ENCODE peak calls at places on chromosomes 5 and 9, in eight cellular contexts. W is skeletal muscle cell; V is astrocyte; Q is left ventricle myocardium inferior; I is CD4-positive, alpha-beta memory T cell; S is CD8-positive, alpha-beta T cell; H is AG04450; P is cardiac muscle cell. R is an unnamed sample.

GRCh38 chr5:107980923-107981748 is 310.4 kb upstream of the EFNA5 start:
- DNase-seq in H (peak; percentile 10), I (no peak), V (peak; percentile 17), P (no peak), Q (no peak), W (no peak), S (no peak), R (no peak)

GRCh38 chr5:125295405-125295872 is 549.0 kb upstream of the ZNF608 start:
- DNase-seq in V (peak; percentile 40), S (no peak), P (peak; percentile 54), W (no peak), Q (no peak), I (no peak), H (no peak), R (peak; percentile 18)

GRCh38 chr5:147051193-147051592 is 172.6 kb upstream of the PPP2R2B start:
- DNase-seq in Q (no peak), I (no peak), H (no peak), S (no peak), W (peak; percentile 9), V (peak; percentile 76), P (peak; percentile 1), R (no peak)

GRCh38 chr5:80874162-80874561 is 86.0 kb upstream of the RASGRF2 start:
- DNase-seq in P (no peak), I (no peak), W (no peak), Q (no peak), H (no peak), S (no peak), V (no peak), R (no peak)

GRCh38 chr5:74766348-74766886 is 500 bp downstream of the GFM2 start:
- DNase-seq in V (peak; percentile 62), P (peak; percentile 77), S (no peak), W (peak; percentile 29), H (no peak), Q (no peak), I (peak; percentile 43), R (no peak)

GRCh38 chr5:126449751-126450271 is 26.6 kb downstream of the GRAMD2B start:
- DNase-seq in W (no peak), S (peak; percentile 26), P (peak; percentile 40), V (peak; percentile 67), H (no peak), I (peak; percentile 50), Q (no peak), R (peak; percentile 87)

GRCh38 chr5:92470770-92471169 is 1087.7 kb upstream of the ARRDC3 start:
- DNase-seq in I (no peak), H (no peak), V (no peak), Q (no peak), P (no peak), W (no peak), S (no peak), R (no peak)

GRCh38 chr9:81849631-81850259 is 78.5 kb upstream of the SPATA31D4 start:
- DNase-seq in I (no peak), Q (no peak), W (no peak), P (no peak), V (peak; percentile 56), S (no peak), H (no peak), R (no peak)

GRCh38 chr9:131943397-131943796 is 136.3 kb downstream of the MED27 start:
- DNase-seq in V (peak; percentile 50), W (no peak), S (no peak), I (no peak), H (no peak), P (no peak), Q (no peak), R (no peak)

GRCh38 chr5:18068851-18069250 is 434.6 kb downstream of the TAF11L14 start:
- DNase-seq in P (no peak), W (no peak), H (no peak), Q (no peak), V (no peak), I (no peak), S (no peak), R (no peak)

DNA sequence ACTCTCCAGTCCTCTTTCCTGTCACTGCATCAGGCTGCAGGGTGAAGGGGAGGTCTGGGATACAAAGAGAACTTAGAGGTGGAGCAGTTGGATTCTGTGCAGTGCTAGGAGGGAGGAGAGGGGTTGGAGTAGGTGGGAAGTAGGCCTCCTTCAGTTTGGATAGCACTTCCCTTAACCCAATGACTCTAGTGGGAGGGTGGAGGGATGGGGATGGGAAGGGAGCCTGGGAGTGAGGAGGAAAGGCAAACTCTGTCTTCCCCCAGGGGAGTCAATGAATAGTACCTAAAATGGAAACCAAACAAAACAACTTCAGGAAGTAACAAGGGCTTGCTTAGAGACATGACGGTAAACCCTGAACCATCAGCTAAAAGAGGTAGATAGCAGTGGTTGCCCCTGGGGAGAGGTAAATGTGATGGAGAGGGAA is 30.7 kb downstream of the GSN start:
- DNase-seq in Q (no peak), V (no peak), H (no peak), I (no peak), W (no peak), P (peak; percentile 70), S (no peak), R (no peak)
- H3K4me3 ChIP-seq in Q (peak overlapping the region; percentile 72), V (no peak overlapping the region), H (no peak overlapping the region), I (no peak overlapping the region), W (no peak overlapping the region), P (no peak overlapping the region), S (no peak overlapping the region), R (no peak overlapping the region)

GRCh38 chr5:140038373-140038957 is 4.6 kb downstream of the NRG2 start:
- DNase-seq in W (no peak), H (peak; percentile 7), P (peak; percentile 30), V (no peak), S (no peak), Q (no peak), I (no peak), R (peak; percentile 63)

GRCh38 chr5:140039561-140039960 is 3.5 kb downstream of the NRG2 start:
- DNase-seq in V (no peak), P (peak; percentile 15), I (no peak), H (no peak), W (no peak), S (no peak), Q (no peak), R (peak; percentile 70)

GRCh38 chr5:140041492-140042421 is 1.3 kb downstream of the NRG2 start:
- DNase-seq in P (peak; percentile 58), S (no peak), W (no peak), V (peak; percentile 16), H (no peak), I (no peak), Q (peak; percentile 50), R (peak; percentile 49)

GRCh38 chr5:140041099-140041491 is 2.0 kb downstream of the NRG2 start:
- DNase-seq in V (no peak), Q (no peak), S (no peak), P (no peak), H (no peak), I (no peak), W (no peak), R (peak; percentile 30)

DNA sequence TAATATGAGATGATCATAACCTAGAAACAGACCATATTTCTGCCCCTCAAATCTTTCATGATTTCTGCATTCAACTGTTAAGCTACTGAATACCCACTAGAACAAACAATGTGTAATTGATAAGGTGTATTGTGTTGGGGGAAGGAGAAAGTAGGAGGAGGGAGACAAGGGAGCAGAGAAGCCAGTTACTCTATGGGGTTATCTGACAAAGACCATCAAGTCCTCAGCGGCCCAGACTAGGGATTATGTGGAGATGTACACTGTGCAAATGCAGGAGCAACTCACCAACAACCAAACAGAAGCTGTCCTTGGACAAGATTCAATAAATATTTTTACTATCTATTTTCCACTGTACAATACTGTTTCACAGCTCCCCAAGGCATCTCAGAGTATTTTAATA is 2.7 kb downstream of the NRG2 start:
- DNase-seq in V (no peak), H (no peak), P (no peak), W (no peak), Q (no peak), S (no peak), I (no peak), R (no peak)
- H3K4me3 ChIP-seq in V (no peak overlapping the region), H (no peak overlapping the region), P (peak overlapping the region; percentile 88), W (no peak overlapping the region), Q (peak overlapping the region; percentile 86), S (no peak overlapping the region), I (no peak overlapping the region), R (peak overlapping the region; percentile 89)

GRCh38 chr5:1447772-1448361 is 2.6 kb upstream of the SLC6A3 start:
- DNase-seq in W (no peak), H (no peak), Q (no peak), S (no peak), V (no peak), I (no peak), P (no peak), R (no peak)
- H3K4me3 ChIP-seq in W (no peak overlapping the region), H (no peak overlapping the region), Q (no peak overlapping the region), S (no peak overlapping the region), V (no peak overlapping the region), I (no peak overlapping the region), P (no peak overlapping the region), R (no peak overlapping the region)

DNA sequence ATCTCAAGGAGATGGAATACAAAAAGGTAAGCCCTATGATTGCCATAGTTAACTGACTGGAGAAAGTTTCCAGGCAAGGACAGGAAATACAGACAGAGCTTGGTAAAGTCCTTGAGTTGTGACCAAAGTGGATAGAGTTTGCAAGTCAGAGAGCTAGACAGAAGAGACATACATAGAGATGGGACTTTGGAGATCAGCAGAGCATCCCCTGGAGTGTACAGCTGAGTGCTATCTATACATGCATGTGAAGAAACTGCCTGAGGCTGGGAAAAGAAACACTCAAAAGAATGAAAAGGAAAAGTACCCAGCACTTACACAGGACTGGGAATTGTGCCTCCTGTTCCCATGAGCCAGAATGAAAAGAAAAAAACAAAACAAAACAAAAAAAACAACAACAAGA is 606.4 kb downstream of the ZNF608 start:
- DNase-seq in I (no peak), S (no peak), H (no peak), V (no peak), P (no peak), Q (no peak), W (no peak), R (no peak)
- H3K4me3 ChIP-seq in I (no peak overlapping the region), S (no peak overlapping the region), H (no peak overlapping the region), V (no peak overlapping the region), P (no peak overlapping the region), Q (no peak overlapping the region), W (no peak overlapping the region), R (no peak overlapping the region)

DNA sequence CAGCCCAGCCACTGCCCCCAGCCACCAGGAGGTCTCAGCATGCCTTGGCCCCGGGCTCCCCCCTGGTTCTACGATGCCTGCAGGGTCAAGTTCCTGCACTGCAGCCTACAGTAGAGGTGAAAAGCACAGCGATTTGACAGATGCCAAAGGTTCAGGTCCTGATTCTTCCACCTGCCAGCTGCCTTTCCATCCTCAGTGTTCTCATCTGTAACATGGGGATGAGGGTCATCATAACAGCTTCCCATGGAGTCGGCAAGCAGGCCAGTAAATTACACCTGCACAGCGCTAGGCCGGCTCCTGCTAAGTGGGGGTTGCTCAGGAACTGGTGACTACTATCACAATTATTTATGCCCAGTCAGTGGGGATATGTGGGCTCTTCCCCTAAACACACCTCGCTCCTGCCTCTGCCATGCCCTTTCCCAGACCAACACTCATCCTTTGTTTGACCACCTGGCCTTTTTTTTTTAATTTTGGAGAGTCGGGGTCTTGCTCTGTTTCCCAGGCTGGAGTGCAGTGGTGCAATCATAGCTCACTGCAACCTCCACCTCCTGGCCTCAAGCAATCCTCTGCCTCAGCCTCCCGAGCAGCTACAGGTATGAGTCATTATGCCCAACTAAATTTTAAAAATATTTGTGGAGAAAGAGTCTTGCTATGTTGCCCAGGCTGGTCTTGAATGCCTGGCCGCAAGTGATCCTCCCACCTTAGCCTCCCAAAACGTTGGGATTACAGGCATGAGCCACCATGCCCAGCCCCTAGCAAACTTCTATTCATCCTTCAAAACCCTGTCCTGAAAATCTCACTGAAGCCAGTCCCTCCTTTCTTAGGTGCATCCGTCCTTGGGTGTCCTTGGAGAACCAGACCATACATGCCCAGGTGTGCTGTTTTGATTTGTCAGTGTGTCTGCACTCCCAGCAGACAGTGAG is 6.4 kb downstream of the ENG start:
- DNase-seq in S (no peak), V (no peak), I (no peak), P (no peak), H (no peak), Q (no peak), W (no peak), R (no peak)
- H3K4me3 ChIP-seq in S (no peak overlapping the region), V (no peak overlapping the region), I (no peak overlapping the region), P (no peak overlapping the region), H (no peak overlapping the region), Q (peak overlapping the region; percentile 73), W (no peak overlapping the region), R (no peak overlapping the region)

GRCh38 chr9:101029300-101030021 is 934 bp downstream of the PLPPR1 start:
- DNase-seq in W (no peak), I (no peak), V (no peak), P (no peak), S (no peak), H (no peak), Q (no peak), R (no peak)
- H3K4me3 ChIP-seq in W (peak overlapping the region; percentile 53), I (no peak overlapping the region), V (peak overlapping the region; percentile 66), P (peak overlapping the region; percentile 78), S (no peak overlapping the region), H (no peak overlapping the region), Q (peak overlapping the region; percentile 66), R (no peak overlapping the region)